ENCODE peak calls at places on chromosomes 4 and X, in five cellular contexts. One of them, this sample, is unnamed.

GRCh38 chr4:23614284-23614892 is 275.5 kb downstream of the PPARGC1A start:
- DNase-seq in Calu3: peak
- DNase-seq in OCI-LY7: peak
- DNase-seq in activated B cell treated with CpG ODN at 0.5 μM for 24 hours: no peak
- DNase-seq in heart left ventricle: no peak
- DNase-seq in this sample: no peak

GRCh38 chrX:154444755-154445246 is 860 bp downstream of the FAM50A start:
- DNase-seq in Calu3: no peak
- DNase-seq in OCI-LY7: no peak
- DNase-seq in activated B cell treated with CpG ODN at 0.5 μM for 24 hours: no peak
- DNase-seq in heart left ventricle: no peak
- DNase-seq in this sample: no peak

GRCh38 chr4:87734084-87734483 is 65.3 kb upstream of the IBSP start:
- DNase-seq in Calu3: no peak
- DNase-seq in OCI-LY7: no peak
- DNase-seq in activated B cell treated with CpG ODN at 0.5 μM for 24 hours: no peak
- DNase-seq in heart left ventricle: no peak
- DNase-seq in this sample: no peak

GRCh38 chr4:124535004-124535403 is 177.5 kb downstream of the ANKRD50 start:
- DNase-seq in Calu3: no peak
- DNase-seq in OCI-LY7: no peak
- DNase-seq in activated B cell treated with CpG ODN at 0.5 μM for 24 hours: no peak
- DNase-seq in heart left ventricle: no peak
- DNase-seq in this sample: no peak

GRCh38 chr4:169160825-169161224 is 109.9 kb downstream of the SH3RF1 start:
- DNase-seq in Calu3: no peak
- DNase-seq in OCI-LY7: no peak
- DNase-seq in activated B cell treated with CpG ODN at 0.5 μM for 24 hours: no peak
- DNase-seq in heart left ventricle: peak
- DNase-seq in this sample: no peak

GRCh38 chr4:38785901-38786402 is 3.2 kb upstream of the TLR10 start:
- DNase-seq in Calu3: no peak
- DNase-seq in OCI-LY7: no peak
- DNase-seq in activated B cell treated with CpG ODN at 0.5 μM for 24 hours: no peak
- DNase-seq in heart left ventricle: no peak
- DNase-seq in this sample: no peak

GRCh38 chr4:85127653-85128052 is 161.2 kb upstream of the WDFY3 start:
- DNase-seq in Calu3: peak
- DNase-seq in OCI-LY7: peak
- DNase-seq in activated B cell treated with CpG ODN at 0.5 μM for 24 hours: no peak
- DNase-seq in heart left ventricle: peak
- DNase-seq in this sample: peak

GRCh38 chr4:173301518-173302201 is 32.5 kb downstream of the HMGB2 start:
- DNase-seq in Calu3: peak
- DNase-seq in OCI-LY7: peak
- DNase-seq in activated B cell treated with CpG ODN at 0.5 μM for 24 hours: no peak
- DNase-seq in heart left ventricle: no peak
- DNase-seq in this sample: peak

GRCh38 chrX:22135994-22136684 is 104.0 kb downstream of the PHEX start:
- DNase-seq in Calu3: peak
- DNase-seq in OCI-LY7: peak
- DNase-seq in activated B cell treated with CpG ODN at 0.5 μM for 24 hours: no peak
- DNase-seq in heart left ventricle: no peak
- DNase-seq in this sample: peak

GRCh38 chr4:150010525-150011126 is 67.6 kb upstream of the DCLK2 start:
- DNase-seq in Calu3: peak
- DNase-seq in OCI-LY7: peak
- DNase-seq in activated B cell treated with CpG ODN at 0.5 μM for 24 hours: no peak
- DNase-seq in heart left ventricle: no peak
- DNase-seq in this sample: peak

GRCh38 chr4:51894246-51894645 is 51.3 kb downstream of the DCUN1D4 start:
- DNase-seq in Calu3: no peak
- DNase-seq in OCI-LY7: no peak
- DNase-seq in activated B cell treated with CpG ODN at 0.5 μM for 24 hours: no peak
- DNase-seq in heart left ventricle: no peak
- DNase-seq in this sample: peak

GRCh38 chrX:70313503-70313902 is 23.6 kb downstream of the KIF4A start:
- DNase-seq in Calu3: no peak
- DNase-seq in OCI-LY7: no peak
- DNase-seq in activated B cell treated with CpG ODN at 0.5 μM for 24 hours: no peak
- DNase-seq in heart left ventricle: no peak
- DNase-seq in this sample: peak

GRCh38 chrX:139202742-139203410 is 327.7 kb upstream of the F9 start:
- DNase-seq in Calu3: no peak
- DNase-seq in OCI-LY7: no peak
- DNase-seq in activated B cell treated with CpG ODN at 0.5 μM for 24 hours: no peak
- DNase-seq in heart left ventricle: no peak
- DNase-seq in this sample: no peak

GRCh38 chr4:80072607-80073361 is at the start of gene ANTXR2:
- DNase-seq in Calu3: peak
- DNase-seq in OCI-LY7: no peak
- DNase-seq in activated B cell treated with CpG ODN at 0.5 μM for 24 hours: peak
- DNase-seq in heart left ventricle: peak
- DNase-seq in this sample: peak

GRCh38 chr4:165378763-165379631 is at the start of gene CPE:
- DNase-seq in Calu3: peak
- DNase-seq in OCI-LY7: no peak
- DNase-seq in activated B cell treated with CpG ODN at 0.5 μM for 24 hours: peak
- DNase-seq in heart left ventricle: peak
- DNase-seq in this sample: no peak

GRCh38 chrX:15751160-15751819 is 13.2 kb downstream of the CA5B start:
- DNase-seq in Calu3: no peak
- DNase-seq in OCI-LY7: no peak
- DNase-seq in activated B cell treated with CpG ODN at 0.5 μM for 24 hours: no peak
- DNase-seq in heart left ventricle: no peak
- DNase-seq in this sample: peak

GRCh38 chrX:55057691-55058249 is 17.1 kb upstream of the PAGE2B start:
- DNase-seq in Calu3: peak
- DNase-seq in OCI-LY7: peak
- DNase-seq in activated B cell treated with CpG ODN at 0.5 μM for 24 hours: no peak
- DNase-seq in heart left ventricle: no peak
- DNase-seq in this sample: peak

GRCh38 chrX:109533631-109534030 is 3.0 kb upstream of the NXT2 start:
- DNase-seq in Calu3: no peak
- DNase-seq in OCI-LY7: peak
- DNase-seq in activated B cell treated with CpG ODN at 0.5 μM for 24 hours: no peak
- DNase-seq in heart left ventricle: no peak
- DNase-seq in this sample: no peak

GRCh38 chr4:182219400-182219799 is 23.8 kb upstream of the TENM3 start:
- DNase-seq in Calu3: no peak
- DNase-seq in OCI-LY7: no peak
- DNase-seq in activated B cell treated with CpG ODN at 0.5 μM for 24 hours: no peak
- DNase-seq in heart left ventricle: no peak
- DNase-seq in this sample: peak

GRCh38 chr4:40195182-40196177 is 1.4 kb upstream of the RHOH start:
- DNase-seq in Calu3: no peak
- DNase-seq in OCI-LY7: peak
- DNase-seq in activated B cell treated with CpG ODN at 0.5 μM for 24 hours: no peak
- DNase-seq in heart left ventricle: no peak
- DNase-seq in this sample: no peak

GRCh38 chr4:86892639-86892965 is 380 bp upstream of the C4orf36 start:
- DNase-seq in Calu3: no peak
- DNase-seq in OCI-LY7: no peak
- DNase-seq in activated B cell treated with CpG ODN at 0.5 μM for 24 hours: no peak
- DNase-seq in heart left ventricle: no peak
- DNase-seq in this sample: peak

GRCh38 chr4:164383187-164384181 is 370.4 kb upstream of the SMIM31 start:
- DNase-seq in Calu3: no peak
- DNase-seq in OCI-LY7: no peak
- DNase-seq in activated B cell treated with CpG ODN at 0.5 μM for 24 hours: no peak
- DNase-seq in heart left ventricle: peak
- DNase-seq in this sample: no peak

GRCh38 chrX:68889244-68889643 is 60.4 kb downstream of the EFNB1 start:
- DNase-seq in Calu3: no peak
- DNase-seq in OCI-LY7: no peak
- DNase-seq in activated B cell treated with CpG ODN at 0.5 μM for 24 hours: no peak
- DNase-seq in heart left ventricle: no peak
- DNase-seq in this sample: no peak

GRCh38 chr4:3037957-3038451 is 36.3 kb downstream of the HTT-AS start:
- DNase-seq in Calu3: no peak
- DNase-seq in OCI-LY7: no peak
- DNase-seq in activated B cell treated with CpG ODN at 0.5 μM for 24 hours: no peak
- DNase-seq in heart left ventricle: peak
- DNase-seq in this sample: no peak

GRCh38 chrX:115337735-115338134 is 48.2 kb downstream of the LUZP4 start:
- DNase-seq in Calu3: no peak
- DNase-seq in OCI-LY7: no peak
- DNase-seq in activated B cell treated with CpG ODN at 0.5 μM for 24 hours: no peak
- DNase-seq in heart left ventricle: peak
- DNase-seq in this sample: peak

GRCh38 chr4:168679397-168680176 is 182.7 kb downstream of the PALLD start:
- DNase-seq in Calu3: no peak
- DNase-seq in OCI-LY7: no peak
- DNase-seq in activated B cell treated with CpG ODN at 0.5 μM for 24 hours: no peak
- DNase-seq in heart left ventricle: no peak
- DNase-seq in this sample: peak

GRCh38 chrX:21943460-21944135 is 3.1 kb downstream of the SMS start:
- DNase-seq in Calu3: no peak
- DNase-seq in OCI-LY7: no peak
- DNase-seq in activated B cell treated with CpG ODN at 0.5 μM for 24 hours: no peak
- DNase-seq in heart left ventricle: no peak
- DNase-seq in this sample: peak

DNA sequence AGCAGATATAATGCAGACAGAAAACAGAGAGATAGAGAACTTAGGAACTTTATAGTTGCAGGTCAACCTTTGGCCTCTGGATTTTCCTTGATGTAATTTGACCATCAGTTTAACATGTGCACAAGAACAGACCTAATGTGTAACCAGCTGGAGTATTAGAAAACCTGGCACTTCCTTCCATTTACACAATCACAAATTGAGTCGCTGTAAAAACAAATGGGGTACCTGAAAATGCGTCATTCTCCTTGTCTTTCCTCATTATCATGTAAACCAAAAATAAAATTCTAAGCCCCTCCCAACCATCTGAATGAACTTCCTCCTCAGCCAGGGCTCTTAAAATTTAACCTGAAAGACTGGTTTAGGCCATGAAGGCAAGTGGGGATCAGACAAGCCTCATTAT is 358.4 kb upstream of the MAGEB16 start:
- DNase-seq in Calu3: peak
- DNase-seq in OCI-LY7: no peak
- DNase-seq in activated B cell treated with CpG ODN at 0.5 μM for 24 hours: no peak
- DNase-seq in heart left ventricle: no peak
- DNase-seq in this sample: no peak
- TF ChIP-seq CTCF in Calu3: no peak
- TF ChIP-seq CTCF in OCI-LY7: no peak
- TF ChIP-seq CTCF in activated B cell treated with CpG ODN at 0.5 μM for 24 hours: no peak
- TF ChIP-seq CTCF in heart left ventricle: no peak
- TF ChIP-seq CTCF in this sample: no peak

DNA sequence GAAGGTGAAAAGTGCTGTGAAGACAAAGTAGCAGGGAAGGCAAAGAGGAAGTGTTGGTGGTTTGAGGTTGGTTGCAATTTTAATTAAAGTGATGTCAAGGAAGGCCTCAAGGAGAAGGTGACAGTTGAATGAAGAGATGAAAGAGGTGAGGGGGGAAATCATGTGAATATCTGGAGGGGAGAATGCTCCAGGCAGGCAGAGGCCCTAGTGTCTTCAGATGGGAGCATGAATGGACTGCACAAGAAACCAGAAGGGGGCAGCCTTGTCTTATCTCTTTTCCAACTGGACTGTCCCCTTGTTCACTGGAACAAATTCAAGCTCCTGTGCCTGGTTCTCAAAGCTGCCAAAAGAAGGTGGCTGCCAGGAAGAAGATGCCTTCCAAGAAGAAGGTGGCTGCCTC is 68.4 kb downstream of the MAOB start:
- DNase-seq in Calu3: peak
- DNase-seq in OCI-LY7: no peak
- DNase-seq in activated B cell treated with CpG ODN at 0.5 μM for 24 hours: no peak
- DNase-seq in heart left ventricle: no peak
- DNase-seq in this sample: no peak
- TF ChIP-seq CTCF in Calu3: peak
- TF ChIP-seq CTCF in OCI-LY7: no peak
- TF ChIP-seq CTCF in activated B cell treated with CpG ODN at 0.5 μM for 24 hours: no peak
- TF ChIP-seq CTCF in heart left ventricle: no peak
- TF ChIP-seq CTCF in this sample: no peak

DNA sequence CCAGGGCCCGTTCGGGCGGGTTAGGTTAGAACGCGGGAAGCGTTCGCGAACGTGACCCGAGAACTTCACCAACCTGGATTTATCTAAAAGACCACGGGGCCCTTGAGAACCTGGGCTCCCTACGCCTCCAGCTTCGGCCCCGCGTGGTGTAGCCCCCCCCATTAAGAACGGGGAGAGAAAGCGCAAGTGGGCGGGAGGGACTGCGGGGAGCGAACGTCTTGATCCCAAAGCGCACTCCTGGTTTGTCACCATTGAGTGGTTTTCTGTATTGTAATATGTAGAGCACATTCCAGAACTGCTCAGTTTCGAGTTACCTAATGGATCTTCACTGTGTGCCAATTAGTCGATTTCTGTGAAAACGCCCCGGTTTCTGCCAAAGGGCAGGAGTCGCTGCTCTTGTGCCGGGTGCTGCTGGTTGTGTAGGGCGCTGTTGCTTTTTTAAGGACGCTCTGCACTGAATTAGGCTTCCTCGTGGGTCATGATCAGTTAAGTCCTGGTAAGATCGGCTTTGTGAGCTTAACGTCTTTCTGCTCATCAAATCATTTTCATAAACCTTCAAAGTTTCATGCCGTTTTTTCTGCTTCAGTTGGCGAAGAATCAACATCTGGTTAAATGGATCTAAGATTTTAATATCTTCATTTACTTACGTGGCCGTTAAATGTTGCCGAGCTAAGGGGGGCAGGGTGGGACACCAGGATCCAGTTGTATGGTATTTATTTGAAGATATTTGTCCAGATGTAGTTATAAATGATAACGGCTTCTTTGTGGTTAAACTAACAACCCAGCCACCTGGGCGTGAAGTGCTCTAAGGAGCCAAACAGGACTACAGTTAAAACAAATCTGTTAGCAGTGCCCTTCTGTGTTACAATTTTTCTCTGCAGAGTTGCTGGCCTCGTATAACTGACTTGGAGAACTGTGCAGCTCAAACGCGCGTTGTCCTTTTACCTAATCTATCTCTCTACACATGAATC is 808 bp downstream of the MND1 start:
- DNase-seq in Calu3: peak
- DNase-seq in OCI-LY7: peak
- DNase-seq in activated B cell treated with CpG ODN at 0.5 μM for 24 hours: peak
- DNase-seq in heart left ventricle: no peak
- DNase-seq in this sample: peak
- TF ChIP-seq CTCF in Calu3: no peak
- TF ChIP-seq CTCF in OCI-LY7: peak
- TF ChIP-seq CTCF in activated B cell treated with CpG ODN at 0.5 μM for 24 hours: no peak
- TF ChIP-seq CTCF in heart left ventricle: no peak
- TF ChIP-seq CTCF in this sample: no peak

DNA sequence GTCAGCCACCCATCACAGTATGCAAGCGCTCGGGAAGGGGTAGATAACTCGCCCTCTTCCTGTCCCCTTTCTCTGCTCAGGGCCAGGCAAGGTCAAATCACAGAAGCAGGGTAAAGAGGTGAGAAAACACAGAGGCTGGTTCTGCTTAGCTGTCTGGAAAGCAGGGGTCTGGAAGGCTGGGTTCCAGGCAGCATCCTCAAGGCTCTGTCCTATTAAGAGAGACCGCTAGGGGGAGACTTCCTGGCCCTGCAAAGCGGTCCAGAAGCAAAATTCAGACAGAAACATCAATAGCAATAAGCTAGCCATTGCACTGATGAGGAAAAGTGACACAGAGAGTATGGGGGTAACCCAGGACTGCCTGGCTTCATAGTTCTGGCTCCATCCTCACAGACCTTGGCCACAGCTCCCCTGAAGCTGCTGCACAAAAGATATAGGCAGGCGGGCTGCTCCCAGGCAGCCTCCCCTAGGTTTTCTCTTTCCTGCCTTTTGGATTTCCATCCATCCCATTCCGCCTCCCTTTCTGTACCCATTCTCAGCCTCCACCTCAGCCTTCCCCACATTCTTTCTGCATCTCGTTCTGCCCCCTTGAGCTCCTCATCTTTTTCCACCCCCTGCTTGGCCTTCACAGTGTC is 308.5 kb downstream of the EVC2 start:
- DNase-seq in Calu3: no peak
- DNase-seq in OCI-LY7: peak
- DNase-seq in activated B cell treated with CpG ODN at 0.5 μM for 24 hours: no peak
- DNase-seq in heart left ventricle: no peak
- DNase-seq in this sample: no peak
- TF ChIP-seq CTCF in Calu3: no peak
- TF ChIP-seq CTCF in OCI-LY7: peak
- TF ChIP-seq CTCF in activated B cell treated with CpG ODN at 0.5 μM for 24 hours: no peak
- TF ChIP-seq CTCF in heart left ventricle: peak
- TF ChIP-seq CTCF in this sample: peak